ENCODE peak calls at places on chromosomes 6 and 20, in ten cellular contexts. One of them, this sample, is unnamed.

GRCh38 chr6:128124713-128125112 is 223.9 kb upstream of the THEMIS start:
- DNase-seq in lower lobe of right lung: no peak
- DNase-seq in fibroblast of lung: peak; percentile 43
- DNase-seq in Caco-2: peak; percentile 41
- DNase-seq in EL: peak; percentile 60
- DNase-seq in Daoy: no peak
- DNase-seq in DMS79: no peak
- DNase-seq in CD8-positive, alpha-beta memory T cell: no peak
- DNase-seq in ecto neural progenitor cell: no peak
- DNase-seq in CD4-positive, alpha-beta T cell: no peak
- DNase-seq in this sample: no peak

GRCh38 chr6:125598422-125598821 is 151.0 kb upstream of the HEY2 start:
- DNase-seq in lower lobe of right lung: peak; percentile 84
- DNase-seq in ecto neural progenitor cell: no peak
- DNase-seq in CD8-positive, alpha-beta memory T cell: no peak
- DNase-seq in fibroblast of lung: peak; percentile 39
- DNase-seq in Caco-2: no peak
- DNase-seq in CD4-positive, alpha-beta T cell: no peak
- DNase-seq in DMS79: peak; percentile 26
- DNase-seq in EL: peak; percentile 45
- DNase-seq in Daoy: peak; percentile 74
- DNase-seq in this sample: peak; percentile 23

GRCh38 chr6:53250137-53250760 is 98.5 kb downstream of the ELOVL5 start:
- DNase-seq in EL: peak; percentile 79
- DNase-seq in Caco-2: no peak
- DNase-seq in Daoy: peak; percentile 68
- DNase-seq in ecto neural progenitor cell: no peak
- DNase-seq in lower lobe of right lung: no peak
- DNase-seq in fibroblast of lung: peak; percentile 58
- DNase-seq in CD8-positive, alpha-beta memory T cell: no peak
- DNase-seq in DMS79: no peak
- DNase-seq in CD4-positive, alpha-beta T cell: no peak
- DNase-seq in this sample: no peak

GRCh38 chr6:148044261-148044731 is 298.3 kb upstream of the SASH1 start:
- DNase-seq in DMS79: no peak
- DNase-seq in fibroblast of lung: peak; percentile 36
- DNase-seq in CD8-positive, alpha-beta memory T cell: no peak
- DNase-seq in ecto neural progenitor cell: no peak
- DNase-seq in CD4-positive, alpha-beta T cell: no peak
- DNase-seq in lower lobe of right lung: no peak
- DNase-seq in Daoy: peak; percentile 59
- DNase-seq in EL: peak; percentile 43
- DNase-seq in Caco-2: no peak
- DNase-seq in this sample: peak; percentile 51

GRCh38 chr20:5191829-5192569 is 65.2 kb downstream of the CDS2 start:
- DNase-seq in ecto neural progenitor cell: peak; percentile 56
- DNase-seq in Daoy: peak; percentile 58
- DNase-seq in EL: peak; percentile 71
- DNase-seq in DMS79: peak; percentile 61
- DNase-seq in lower lobe of right lung: no peak
- DNase-seq in CD4-positive, alpha-beta T cell: peak; percentile 5
- DNase-seq in fibroblast of lung: peak; percentile 67
- DNase-seq in Caco-2: peak; percentile 61
- DNase-seq in CD8-positive, alpha-beta memory T cell: peak; percentile 51
- DNase-seq in this sample: peak; percentile 39

GRCh38 chr6:151807513-151808330 is at the start of gene ESR1:
- DNase-seq in CD4-positive, alpha-beta T cell: no peak
- DNase-seq in EL: peak; percentile 13
- DNase-seq in Caco-2: no peak
- DNase-seq in Daoy: peak; percentile 33
- DNase-seq in fibroblast of lung: no peak
- DNase-seq in CD8-positive, alpha-beta memory T cell: no peak
- DNase-seq in ecto neural progenitor cell: peak; percentile 58
- DNase-seq in DMS79: no peak
- DNase-seq in lower lobe of right lung: peak; percentile 45
- DNase-seq in this sample: no peak

GRCh38 chr6:14743465-14744211 is 502.2 kb upstream of the JARID2 start:
- DNase-seq in Caco-2: no peak
- DNase-seq in ecto neural progenitor cell: no peak
- DNase-seq in EL: peak; percentile 98
- DNase-seq in CD4-positive, alpha-beta T cell: peak; percentile 13
- DNase-seq in CD8-positive, alpha-beta memory T cell: no peak
- DNase-seq in lower lobe of right lung: peak; percentile 63
- DNase-seq in Daoy: peak; percentile 100
- DNase-seq in fibroblast of lung: peak; percentile 99
- DNase-seq in DMS79: no peak
- DNase-seq in this sample: peak; percentile 97

GRCh38 chr6:53984163-53984562 is 127.1 kb upstream of the MLIP start:
- DNase-seq in lower lobe of right lung: no peak
- DNase-seq in EL: peak; percentile 97
- DNase-seq in CD8-positive, alpha-beta memory T cell: no peak
- DNase-seq in fibroblast of lung: peak; percentile 99
- DNase-seq in CD4-positive, alpha-beta T cell: no peak
- DNase-seq in Caco-2: no peak
- DNase-seq in DMS79: no peak
- DNase-seq in ecto neural progenitor cell: no peak
- DNase-seq in Daoy: peak; percentile 96
- DNase-seq in this sample: peak; percentile 78

GRCh38 chr6:2191390-2191740 is 54.0 kb downstream of the GMDS start:
- DNase-seq in CD8-positive, alpha-beta memory T cell: no peak
- DNase-seq in DMS79: no peak
- DNase-seq in fibroblast of lung: no peak
- DNase-seq in Daoy: no peak
- DNase-seq in EL: no peak
- DNase-seq in CD4-positive, alpha-beta T cell: no peak
- DNase-seq in Caco-2: no peak
- DNase-seq in ecto neural progenitor cell: no peak
- DNase-seq in lower lobe of right lung: no peak
- DNase-seq in this sample: no peak

GRCh38 chr6:166610104-166610503 is 16.9 kb downstream of the RPS6KA2 start:
- DNase-seq in fibroblast of lung: no peak
- DNase-seq in EL: no peak
- DNase-seq in Daoy: no peak
- DNase-seq in lower lobe of right lung: no peak
- DNase-seq in DMS79: no peak
- DNase-seq in CD8-positive, alpha-beta memory T cell: no peak
- DNase-seq in ecto neural progenitor cell: no peak
- DNase-seq in CD4-positive, alpha-beta T cell: no peak
- DNase-seq in Caco-2: no peak
- DNase-seq in this sample: no peak

GRCh38 chr20:3121271-3121911 is 36.9 kb upstream of the AVP start:
- DNase-seq in CD4-positive, alpha-beta T cell: no peak
- DNase-seq in Caco-2: no peak
- DNase-seq in CD8-positive, alpha-beta memory T cell: peak; percentile 72
- DNase-seq in fibroblast of lung: no peak
- DNase-seq in Daoy: no peak
- DNase-seq in lower lobe of right lung: no peak
- DNase-seq in DMS79: no peak
- DNase-seq in EL: no peak
- DNase-seq in ecto neural progenitor cell: no peak
- DNase-seq in this sample: no peak

GRCh38 chr6:136961848-136962247 is 39.7 kb downstream of the SLC35D3 start:
- DNase-seq in Daoy: no peak
- DNase-seq in CD8-positive, alpha-beta memory T cell: no peak
- DNase-seq in lower lobe of right lung: no peak
- DNase-seq in fibroblast of lung: no peak
- DNase-seq in ecto neural progenitor cell: no peak
- DNase-seq in EL: no peak
- DNase-seq in DMS79: no peak
- DNase-seq in Caco-2: no peak
- DNase-seq in CD4-positive, alpha-beta T cell: no peak
- DNase-seq in this sample: no peak

GRCh38 chr20:9270831-9271230 is 201.9 kb downstream of the PLCB4 start:
- DNase-seq in CD8-positive, alpha-beta memory T cell: no peak
- DNase-seq in EL: peak; percentile 58
- DNase-seq in lower lobe of right lung: no peak
- DNase-seq in ecto neural progenitor cell: no peak
- DNase-seq in Caco-2: no peak
- DNase-seq in CD4-positive, alpha-beta T cell: no peak
- DNase-seq in Daoy: no peak
- DNase-seq in fibroblast of lung: peak; percentile 75
- DNase-seq in DMS79: no peak
- DNase-seq in this sample: peak; percentile 56

GRCh38 chr20:35910254-35910653 is 44.0 kb downstream of the SCAND1 start:
- DNase-seq in ecto neural progenitor cell: no peak
- DNase-seq in Daoy: no peak
- DNase-seq in lower lobe of right lung: no peak
- DNase-seq in DMS79: no peak
- DNase-seq in CD8-positive, alpha-beta memory T cell: no peak
- DNase-seq in Caco-2: no peak
- DNase-seq in fibroblast of lung: no peak
- DNase-seq in CD4-positive, alpha-beta T cell: no peak
- DNase-seq in EL: no peak
- DNase-seq in this sample: no peak

GRCh38 chr20:61847986-61848385 is 217.7 kb downstream of the TAF4 start:
- DNase-seq in lower lobe of right lung: peak; percentile 22
- DNase-seq in Daoy: no peak
- DNase-seq in EL: no peak
- DNase-seq in fibroblast of lung: no peak
- DNase-seq in CD8-positive, alpha-beta memory T cell: no peak
- DNase-seq in CD4-positive, alpha-beta T cell: no peak
- DNase-seq in ecto neural progenitor cell: no peak
- DNase-seq in DMS79: no peak
- DNase-seq in Caco-2: no peak
- DNase-seq in this sample: no peak

GRCh38 chr20:39825524-39825923 is 863.4 kb downstream of the DHX35 start:
- DNase-seq in lower lobe of right lung: no peak
- DNase-seq in DMS79: peak; percentile 50
- DNase-seq in Caco-2: no peak
- DNase-seq in EL: no peak
- DNase-seq in CD4-positive, alpha-beta T cell: no peak
- DNase-seq in fibroblast of lung: no peak
- DNase-seq in Daoy: no peak
- DNase-seq in CD8-positive, alpha-beta memory T cell: no peak
- DNase-seq in ecto neural progenitor cell: no peak
- DNase-seq in this sample: no peak

GRCh38 chr6:13250703-13251102 is 77.6 kb downstream of the TBC1D7 start:
- DNase-seq in CD4-positive, alpha-beta T cell: no peak
- DNase-seq in Daoy: no peak
- DNase-seq in EL: no peak
- DNase-seq in CD8-positive, alpha-beta memory T cell: no peak
- DNase-seq in fibroblast of lung: no peak
- DNase-seq in Caco-2: no peak
- DNase-seq in DMS79: no peak
- DNase-seq in lower lobe of right lung: no peak
- DNase-seq in ecto neural progenitor cell: no peak
- DNase-seq in this sample: no peak

GRCh38 chr6:16059496-16059895 is 69.4 kb upstream of the MYLIP start:
- DNase-seq in ecto neural progenitor cell: no peak
- DNase-seq in fibroblast of lung: no peak
- DNase-seq in Daoy: no peak
- DNase-seq in CD4-positive, alpha-beta T cell: no peak
- DNase-seq in lower lobe of right lung: no peak
- DNase-seq in EL: no peak
- DNase-seq in DMS79: peak; percentile 38
- DNase-seq in Caco-2: no peak
- DNase-seq in CD8-positive, alpha-beta memory T cell: no peak
- DNase-seq in this sample: no peak

GRCh38 chr6:134464690-134465411 is 146.9 kb upstream of the SGK1 start:
- DNase-seq in CD4-positive, alpha-beta T cell: no peak
- DNase-seq in DMS79: no peak
- DNase-seq in fibroblast of lung: peak; percentile 97
- DNase-seq in CD8-positive, alpha-beta memory T cell: no peak
- DNase-seq in lower lobe of right lung: no peak
- DNase-seq in ecto neural progenitor cell: no peak
- DNase-seq in EL: peak; percentile 47
- DNase-seq in Caco-2: no peak
- DNase-seq in Daoy: peak; percentile 89
- DNase-seq in this sample: no peak

GRCh38 chr20:63102720-63103375 is 96.1 kb upstream of the BHLHE23 start:
- DNase-seq in fibroblast of lung: peak; percentile 9
- DNase-seq in Caco-2: no peak
- DNase-seq in EL: peak; percentile 24
- DNase-seq in ecto neural progenitor cell: no peak
- DNase-seq in CD8-positive, alpha-beta memory T cell: peak; percentile 73
- DNase-seq in DMS79: peak; percentile 29
- DNase-seq in Daoy: peak; percentile 68
- DNase-seq in lower lobe of right lung: peak; percentile 61
- DNase-seq in CD4-positive, alpha-beta T cell: peak; percentile 40
- DNase-seq in this sample: no peak

GRCh38 chr6:148533309-148534107 is 190.9 kb downstream of the SASH1 start:
- DNase-seq in CD4-positive, alpha-beta T cell: no peak
- DNase-seq in Daoy: no peak
- DNase-seq in CD8-positive, alpha-beta memory T cell: no peak
- DNase-seq in fibroblast of lung: no peak
- DNase-seq in EL: no peak
- DNase-seq in DMS79: no peak
- DNase-seq in lower lobe of right lung: no peak
- DNase-seq in ecto neural progenitor cell: no peak
- DNase-seq in Caco-2: no peak
- DNase-seq in this sample: no peak

GRCh38 chr20:61057313-61058171 is 194.5 kb upstream of the CDH4 start:
- DNase-seq in DMS79: peak; percentile 60
- DNase-seq in CD8-positive, alpha-beta memory T cell: no peak
- DNase-seq in Daoy: no peak
- DNase-seq in CD4-positive, alpha-beta T cell: no peak
- DNase-seq in lower lobe of right lung: no peak
- DNase-seq in ecto neural progenitor cell: no peak
- DNase-seq in EL: no peak
- DNase-seq in fibroblast of lung: no peak
- DNase-seq in Caco-2: no peak
- DNase-seq in this sample: no peak

GRCh38 chr20:44832724-44833123 is 22.4 kb upstream of the RIMS4 start:
- DNase-seq in Daoy: peak; percentile 34
- DNase-seq in fibroblast of lung: no peak
- DNase-seq in CD8-positive, alpha-beta memory T cell: no peak
- DNase-seq in DMS79: no peak
- DNase-seq in Caco-2: no peak
- DNase-seq in EL: peak; percentile 12
- DNase-seq in ecto neural progenitor cell: peak; percentile 55
- DNase-seq in lower lobe of right lung: no peak
- DNase-seq in CD4-positive, alpha-beta T cell: no peak
- DNase-seq in this sample: no peak

GRCh38 chr6:105805581-105806023 is 280.5 kb upstream of the PRDM1 start:
- DNase-seq in EL: peak; percentile 47
- DNase-seq in lower lobe of right lung: no peak
- DNase-seq in Daoy: no peak
- DNase-seq in fibroblast of lung: peak; percentile 42
- DNase-seq in CD4-positive, alpha-beta T cell: no peak
- DNase-seq in CD8-positive, alpha-beta memory T cell: no peak
- DNase-seq in DMS79: no peak
- DNase-seq in ecto neural progenitor cell: no peak
- DNase-seq in Caco-2: no peak
- DNase-seq in this sample: no peak

GRCh38 chr6:38973178-38974057 is 75.2 kb upstream of the GLP1R start:
- DNase-seq in CD4-positive, alpha-beta T cell: no peak
- DNase-seq in ecto neural progenitor cell: no peak
- DNase-seq in EL: peak; percentile 47
- DNase-seq in DMS79: peak; percentile 11
- DNase-seq in Caco-2: peak; percentile 68
- DNase-seq in CD8-positive, alpha-beta memory T cell: peak; percentile 19
- DNase-seq in fibroblast of lung: peak; percentile 67
- DNase-seq in lower lobe of right lung: no peak
- DNase-seq in Daoy: peak; percentile 85
- DNase-seq in this sample: peak; percentile 52

GRCh38 chr20:34579191-34579661 is 20.7 kb downstream of the MAP1LC3A start:
- DNase-seq in CD8-positive, alpha-beta memory T cell: no peak
- DNase-seq in Caco-2: peak; percentile 59
- DNase-seq in CD4-positive, alpha-beta T cell: no peak
- DNase-seq in ecto neural progenitor cell: no peak
- DNase-seq in fibroblast of lung: peak; percentile 78
- DNase-seq in EL: peak; percentile 80
- DNase-seq in Daoy: peak; percentile 80
- DNase-seq in DMS79: no peak
- DNase-seq in lower lobe of right lung: no peak
- DNase-seq in this sample: peak; percentile 60

GRCh38 chr20:39016496-39016895 is 54.4 kb downstream of the DHX35 start:
- DNase-seq in CD4-positive, alpha-beta T cell: no peak
- DNase-seq in DMS79: no peak
- DNase-seq in fibroblast of lung: peak; percentile 8
- DNase-seq in lower lobe of right lung: no peak
- DNase-seq in EL: no peak
- DNase-seq in CD8-positive, alpha-beta memory T cell: no peak
- DNase-seq in Caco-2: no peak
- DNase-seq in ecto neural progenitor cell: no peak
- DNase-seq in Daoy: no peak
- DNase-seq in this sample: no peak

GRCh38 chr20:14919473-14920157 is 582.2 kb upstream of the FLRT3 start:
- DNase-seq in EL: no peak
- DNase-seq in ecto neural progenitor cell: no peak
- DNase-seq in CD8-positive, alpha-beta memory T cell: no peak
- DNase-seq in Caco-2: peak; percentile 62
- DNase-seq in lower lobe of right lung: peak; percentile 46
- DNase-seq in Daoy: no peak
- DNase-seq in DMS79: no peak
- DNase-seq in fibroblast of lung: no peak
- DNase-seq in CD4-positive, alpha-beta T cell: no peak
- DNase-seq in this sample: no peak